ENCODE peak calls at places on chromosomes 11 and 22, in seven cellular contexts. N is coronary artery, V is A549, E is neural progenitor cell, M is cardiac muscle cell, X is ascending aorta, W is MM.1S. G is an unnamed sample.

GRCh38 chr11:47355283-47356128 is 3.0 kb upstream of the MYBPC3 start:
- DNase-seq in N (peak; percentile 92), V (peak; percentile 89), E (peak; percentile 96), M (peak; percentile 95), X (no peak), W (no peak), G (peak; percentile 74)

GRCh38 chr11:2787816-2788750 is 88.3 kb upstream of the KCNQ1OT1 start:
- DNase-seq in N (peak; percentile 60), V (no peak), E (peak; percentile 53), M (no peak), X (peak; percentile 1), W (no peak), G (no peak)

GRCh38 chr11:80241766-80242165 is 800.9 kb upstream of the TENM4 start:
- DNase-seq in N (no peak), V (no peak), E (no peak), M (peak; percentile 31), X (no peak), W (no peak), G (no peak)

GRCh38 chr11:2741377-2742131 is 41.8 kb upstream of the KCNQ1OT1 start:
- DNase-seq in N (no peak), V (peak; percentile 41), E (no peak), M (peak; percentile 93), X (no peak), W (no peak), G (peak; percentile 39)

GRCh38 chr22:30230787-30231461 is 15.6 kb downstream of the LIF start:
- DNase-seq in N (no peak), V (no peak), E (no peak), M (no peak), X (no peak), W (no peak), G (no peak)

GRCh38 chr22:29704528-29705285 is 15.1 kb upstream of the CABP7 start:
- DNase-seq in N (no peak), V (no peak), E (no peak), M (peak; percentile 35), X (no peak), W (no peak), G (peak; percentile 24)

GRCh38 chr11:116540645-116541044 is 232.1 kb downstream of the BUD13 start:
- DNase-seq in N (peak; percentile 43), V (no peak), E (no peak), M (no peak), X (no peak), W (no peak), G (no peak)

GRCh38 chr22:37371491-37371890 is 55.8 kb downstream of the ELFN2 start:
- DNase-seq in N (no peak), V (no peak), E (no peak), M (no peak), X (no peak), W (no peak), G (no peak)

GRCh38 chr11:64384981-64385952 is 26.3 kb downstream of the RPS6KA4 start:
- DNase-seq in N (no peak), V (no peak), E (no peak), M (no peak), X (no peak), W (no peak), G (no peak)

GRCh38 chr11:100876826-100877545 is 189.9 kb downstream of the ARHGAP42 start:
- DNase-seq in N (no peak), V (no peak), E (no peak), M (peak; percentile 96), X (no peak), W (peak; percentile 66), G (peak; percentile 92)

GRCh38 chr11:45646275-45646970 is 19.0 kb downstream of the CHST1 start:
- DNase-seq in N (no peak), V (no peak), E (peak; percentile 36), M (peak; percentile 45), X (no peak), W (no peak), G (no peak)

GRCh38 chr22:18048041-18048440 is 23.7 kb upstream of the MICAL3 start:
- DNase-seq in N (no peak), V (no peak), E (no peak), M (no peak), X (no peak), W (no peak), G (no peak)

DNA sequence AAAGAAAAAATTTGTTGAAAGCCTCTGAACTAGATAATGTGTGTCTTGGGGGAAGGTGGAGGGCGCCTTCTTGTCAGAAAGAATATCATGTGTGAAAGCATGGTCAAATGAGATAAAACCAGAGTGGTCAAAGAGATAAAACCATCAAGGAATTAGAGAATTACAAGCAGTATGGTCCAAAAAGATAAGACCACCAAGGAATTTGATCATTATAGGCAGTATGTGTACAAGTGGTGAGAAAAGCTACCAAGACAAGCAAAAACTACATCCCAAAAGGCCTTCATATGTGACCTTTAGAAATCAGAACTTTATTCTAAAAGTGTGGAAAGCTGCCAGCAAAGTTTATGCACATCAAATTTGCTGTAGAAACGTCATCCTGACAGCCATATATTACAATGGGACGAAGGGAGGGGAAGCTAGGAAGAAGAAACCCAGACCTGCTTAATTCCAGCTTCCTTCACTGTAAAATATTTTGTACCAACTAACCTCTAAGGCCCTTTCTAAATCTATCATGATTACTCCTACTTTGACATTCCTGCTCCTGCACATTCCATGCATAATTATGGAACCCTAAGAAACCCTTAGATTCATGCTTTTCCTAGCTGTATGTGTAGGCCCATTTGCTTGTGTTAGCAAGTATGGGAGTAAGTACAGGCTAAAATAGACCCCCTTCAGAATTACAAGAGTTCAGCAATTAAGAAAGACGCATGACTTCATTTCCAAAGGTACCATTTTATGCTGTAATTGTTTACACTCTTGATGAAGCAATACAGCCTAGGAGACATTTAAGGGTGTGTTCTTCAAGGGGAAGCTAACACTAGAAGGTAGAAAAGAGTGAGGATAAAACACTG is 51.6 kb downstream of the LGR4 start:
- DNase-seq in N (no peak), V (no peak), E (no peak), M (peak; percentile 24), X (no peak), W (no peak), G (no peak)
- H3K27ac ChIP-seq in N (no peak overlapping the region), V (peak overlapping the region; percentile 67), E (peak overlapping the region; percentile 82), M (peak overlapping the region; percentile 88), X (no peak overlapping the region), W (no peak overlapping the region), G (no peak overlapping the region)

DNA sequence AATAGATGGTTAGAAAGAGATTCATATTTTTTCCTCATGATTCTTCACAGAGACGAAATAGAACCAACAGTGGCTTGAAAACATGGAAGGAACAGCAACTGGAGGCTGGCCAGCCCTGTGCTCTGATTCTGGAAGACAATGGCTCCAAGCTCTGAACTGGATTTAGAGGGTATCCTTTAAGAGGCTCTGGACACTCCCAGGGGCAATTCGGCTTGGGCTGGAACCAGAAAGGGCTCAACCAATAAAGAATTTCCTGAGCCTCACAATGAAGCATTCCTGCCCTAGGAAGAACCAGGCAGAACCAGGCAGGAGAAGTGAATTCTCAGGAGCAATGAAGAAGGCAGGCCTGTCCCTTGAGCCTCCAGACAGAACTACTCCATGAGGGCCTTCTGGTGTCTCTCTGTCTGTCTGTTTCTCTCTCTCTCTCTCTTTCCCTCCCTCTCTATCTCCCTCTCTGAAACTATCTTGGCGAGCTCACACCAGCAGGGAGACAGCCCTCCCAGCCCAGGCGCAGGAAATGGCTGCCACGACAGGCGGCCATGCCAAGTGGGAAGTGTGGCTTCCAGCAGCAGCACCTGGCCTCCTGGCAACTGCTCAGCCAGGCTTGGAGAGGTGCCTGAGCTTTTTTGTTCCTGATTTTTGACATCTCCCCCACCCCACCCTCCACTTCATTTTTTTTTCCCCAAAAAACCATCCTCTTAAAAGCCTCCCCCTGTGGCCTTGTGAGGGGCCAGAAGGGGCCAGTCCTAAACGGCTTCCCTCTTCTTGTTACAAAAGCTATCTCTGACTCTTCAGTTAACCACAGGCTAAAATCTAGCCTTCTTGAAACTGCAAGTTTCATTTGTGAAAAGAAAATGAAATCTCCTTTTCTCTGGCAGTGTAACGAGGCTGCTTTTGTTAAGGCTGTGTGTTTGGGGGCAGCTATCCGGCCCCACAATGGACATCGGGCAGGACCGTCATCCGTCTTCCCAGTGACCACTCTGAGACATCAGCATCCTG is 93.5 kb downstream of the RCN1 start:
- DNase-seq in N (peak; percentile 46), V (no peak), E (no peak), M (peak; percentile 10), X (no peak), W (peak; percentile 67), G (no peak)
- H3K27ac ChIP-seq in N (no peak overlapping the region), V (no peak overlapping the region), E (no peak overlapping the region), M (no peak overlapping the region), X (no peak overlapping the region), W (peak overlapping the region; percentile 42), G (no peak overlapping the region)

GRCh38 chr11:8219257-8220021 is 44.2 kb downstream of the LMO1 start:
- DNase-seq in N (no peak), V (peak; percentile 79), E (peak; percentile 72), M (peak; percentile 69), X (no peak), W (peak; percentile 48), G (peak; percentile 15)
- H3K27ac ChIP-seq in N (no peak overlapping the region), V (no peak overlapping the region), E (no peak overlapping the region), M (no peak overlapping the region), X (no peak overlapping the region), W (no peak overlapping the region), G (no peak overlapping the region)

GRCh38 chr11:123145661-123146060 is 49.4 kb downstream of the CLMP start:
- DNase-seq in N (no peak), V (no peak), E (peak; percentile 8), M (no peak), X (no peak), W (no peak), G (no peak)
- H3K27ac ChIP-seq in N (no peak overlapping the region), V (peak overlapping the region; percentile 95), E (no peak overlapping the region), M (peak overlapping the region; percentile 16), X (peak overlapping the region; percentile 77), W (no peak overlapping the region), G (no peak overlapping the region)

GRCh38 chr11:10699072-10699471 is 5.5 kb upstream of the IRAG1 start:
- DNase-seq in N (no peak), V (no peak), E (no peak), M (peak; percentile 6), X (no peak), W (no peak), G (no peak)
- H3K27ac ChIP-seq in N (peak overlapping the region; percentile 99), V (no peak overlapping the region), E (no peak overlapping the region), M (no peak overlapping the region), X (peak overlapping the region; percentile 99), W (no peak overlapping the region), G (no peak overlapping the region)

GRCh38 chr11:57359896-57360690 is 20.9 kb downstream of the PRG3 start:
- DNase-seq in N (no peak), V (no peak), E (no peak), M (no peak), X (no peak), W (no peak), G (no peak)
- H3K27ac ChIP-seq in N (no peak overlapping the region), V (peak overlapping the region; percentile 88), E (no peak overlapping the region), M (no peak overlapping the region), X (no peak overlapping the region), W (no peak overlapping the region), G (no peak overlapping the region)

G was measured in AG04450.